ENCODE peak calls at places on chromosomes 1 and 21, in six cellular contexts. Y is GM20000, A is NB4, Z is A549, W is IMR-90, T is neural crest cell. E is an unnamed sample.

GRCh38 chr1:159712080-159712479 is 2.3 kb downstream of the CRP start:
- DNase-seq in T (no peak), Z (no peak), Y (no peak), W (no peak), A (no peak), E (no peak)

GRCh38 chr1:33365560-33365997 is 44.7 kb upstream of the A3GALT2 start:
- DNase-seq in A (no peak), Z (no peak), T (no peak), Y (no peak), W (peak), E (no peak)

GRCh38 chr1:164771568-164772350 is 212.8 kb downstream of the PBX1 start:
- DNase-seq in Y (no peak), A (no peak), Z (no peak), W (peak), T (no peak), E (no peak)

GRCh38 chr1:1242461-1243080 is 4.0 kb downstream of the C1QTNF12 start:
- DNase-seq in W (no peak), Y (no peak), A (no peak), T (no peak), Z (no peak), E (no peak)

GRCh38 chr1:30265127-30266070 is 458.0 kb downstream of the MATN1 start:
- DNase-seq in T (no peak), A (no peak), W (no peak), Y (no peak), Z (no peak), E (no peak)

GRCh38 chr1:206798384-206798996 is 26.2 kb upstream of the IL10 start:
- DNase-seq in A (no peak), W (no peak), Z (no peak), T (no peak), Y (no peak), E (no peak)

GRCh38 chr1:155006601-155007101 is 4.0 kb downstream of the ZBTB7B start:
- DNase-seq in Z (no peak), W (no peak), T (no peak), Y (no peak), A (peak), E (peak)

GRCh38 chr1:38835230-38835827 is 24.2 kb downstream of the RRAGC start:
- DNase-seq in Y (peak), A (peak), T (peak), W (peak), Z (peak), E (peak)

GRCh38 chr1:201704439-201704792 is 124.5 kb upstream of the IPO9 start:
- DNase-seq in W (no peak), A (no peak), T (no peak), Y (no peak), Z (no peak), E (no peak)

GRCh38 chr1:12114916-12115315 is 51.8 kb downstream of the TNFRSF8 start:
- DNase-seq in T (no peak), W (no peak), Y (no peak), A (no peak), Z (no peak), E (no peak)

GRCh38 chr1:236471653-236472052 is 52.1 kb upstream of the LGALS8 start:
- DNase-seq in Z (no peak), W (no peak), Y (no peak), A (no peak), T (no peak), E (no peak)

DNA sequence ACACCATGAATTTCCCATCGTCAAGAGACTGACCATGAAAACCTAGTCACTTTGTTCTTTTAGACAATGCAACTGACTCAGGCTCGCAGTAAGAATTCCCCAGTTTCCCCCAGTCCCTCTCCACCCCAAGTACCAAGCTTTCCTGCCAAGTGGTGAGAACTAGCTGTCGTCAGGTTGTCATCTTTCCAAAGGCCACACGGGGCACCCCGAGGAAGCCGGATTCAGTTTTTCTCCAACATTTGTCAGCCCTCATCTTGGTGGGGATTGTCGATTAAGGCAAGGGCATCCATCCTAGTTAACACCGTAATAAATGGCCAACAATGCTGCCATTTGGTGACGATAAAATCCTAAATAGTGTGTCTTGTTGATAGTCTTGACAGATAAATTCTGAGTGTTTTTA is 56.0 kb upstream of the PROX1 start:
- DNase-seq in A (no peak), T (no peak), W (no peak), Y (no peak), Z (no peak), E (no peak)
- TF ChIP-seq CTCF in A (peak), T (no peak), W (no peak), Y (no peak), Z (no peak), E (peak)

GRCh38 chr1:2429780-2430591 is 17.6 kb upstream of the PEX10 start:
- DNase-seq in W (no peak), Y (no peak), A (peak), T (no peak), Z (no peak), E (peak)
- TF ChIP-seq CTCF in W (peak), Y (peak), A (peak), T (peak), Z (peak), E (peak)

GRCh38 chr1:59595774-59596173 is 219.0 kb upstream of the HOOK1 start:
- DNase-seq in A (no peak), T (no peak), Y (no peak), Z (no peak), W (peak), E (no peak)
- TF ChIP-seq CTCF in A (no peak), T (no peak), Y (no peak), Z (no peak), W (peak), E (no peak)

GRCh38 chr1:9293241-9293511 is 482 bp downstream of the SPSB1 start:
- DNase-seq in T (no peak), W (no peak), A (no peak), Z (no peak), Y (no peak), E (no peak)

GRCh38 chr1:9294440-9294773 is 1.7 kb downstream of the SPSB1 start:
- DNase-seq in W (peak), Y (no peak), A (peak), Z (no peak), T (no peak), E (peak)

GRCh38 chr1:9293512-9294439 is 1.1 kb downstream of the SPSB1 start:
- DNase-seq in Z (no peak), Y (no peak), T (no peak), A (peak), W (peak), E (peak)

GRCh38 chr1:9291914-9292360 is 757 bp upstream of the SPSB1 start:
- DNase-seq in Z (no peak), Y (no peak), A (no peak), T (no peak), W (peak), E (no peak)

GRCh38 chr1:9292361-9293240 is at the start of gene SPSB1:
- DNase-seq in T (peak), W (peak), A (peak), Z (no peak), Y (peak), E (peak)
- TF ChIP-seq CTCF in T (peak), W (peak), A (no peak), Z (no peak), Y (no peak), E (peak)

GRCh38 chr21:27213328-27213727 is 246.4 kb upstream of the ADAMTS5 start:
- DNase-seq in A (no peak), Y (no peak), W (peak), T (no peak), Z (no peak), E (no peak)
- TF ChIP-seq CTCF in A (no peak), Y (no peak), W (peak), T (peak), Z (no peak), E (peak)

DNA sequence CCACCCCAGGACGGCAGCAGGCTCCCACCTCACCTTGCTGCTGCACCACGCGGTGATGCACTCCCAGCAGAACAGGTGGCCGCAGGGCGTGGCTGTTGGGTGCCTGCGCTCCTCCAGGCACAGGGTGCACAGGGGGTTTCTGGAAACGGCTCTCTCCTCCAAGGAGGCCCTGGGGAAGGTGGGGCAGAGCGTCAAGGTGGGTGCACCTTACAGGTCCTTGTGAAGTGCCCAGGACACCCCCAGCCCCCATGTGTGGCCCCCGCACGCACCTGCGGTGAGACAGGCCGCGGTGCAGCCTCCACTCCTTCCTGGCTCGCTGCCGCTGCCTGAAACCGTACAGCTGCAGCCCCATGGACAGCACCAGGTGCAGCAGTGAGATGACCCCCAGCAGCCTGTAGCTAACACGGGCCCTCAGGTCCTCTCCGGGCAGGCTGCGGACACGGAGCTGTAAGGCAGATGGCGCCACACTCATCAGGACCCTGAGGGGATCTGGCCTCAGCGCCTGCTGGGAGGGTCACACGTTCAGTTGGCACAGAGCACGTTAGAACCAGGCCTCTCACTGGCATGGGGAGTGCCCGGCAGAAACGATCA is 5.8 kb downstream of the PEX10 start:
- DNase-seq in T (no peak), W (no peak), Y (no peak), Z (no peak), A (no peak), E (no peak)
- TF ChIP-seq CTCF in T (no peak), W (no peak), Y (no peak), Z (no peak), A (no peak), E (peak)

GRCh38 chr1:25819496-25820246 is at the start of gene MTFR1L:
- DNase-seq in Z (peak), Y (peak), T (peak), W (peak), A (peak), E (peak)

GRCh38 chr1:25820247-25821111 is 725 bp downstream of the MTFR1L start:
- DNase-seq in Z (peak), Y (peak), W (peak), A (peak), T (no peak), E (peak)

GRCh38 chr1:25816112-25816718 is 3.5 kb upstream of the MTFR1L start:
- DNase-seq in Y (no peak), W (no peak), Z (no peak), T (no peak), A (no peak), E (no peak)

GRCh38 chr1:25818569-25818968 is 1.2 kb upstream of the MTFR1L start:
- DNase-seq in Y (no peak), A (no peak), T (no peak), W (no peak), Z (no peak), E (no peak)

GRCh38 chr1:25817840-25818501 is 1.8 kb upstream of the MTFR1L start:
- DNase-seq in W (no peak), Z (no peak), T (no peak), Y (no peak), A (no peak), E (no peak)
- TF ChIP-seq CTCF in W (no peak), Z (no peak), T (peak), Y (no peak), A (no peak), E (peak)

DNA sequence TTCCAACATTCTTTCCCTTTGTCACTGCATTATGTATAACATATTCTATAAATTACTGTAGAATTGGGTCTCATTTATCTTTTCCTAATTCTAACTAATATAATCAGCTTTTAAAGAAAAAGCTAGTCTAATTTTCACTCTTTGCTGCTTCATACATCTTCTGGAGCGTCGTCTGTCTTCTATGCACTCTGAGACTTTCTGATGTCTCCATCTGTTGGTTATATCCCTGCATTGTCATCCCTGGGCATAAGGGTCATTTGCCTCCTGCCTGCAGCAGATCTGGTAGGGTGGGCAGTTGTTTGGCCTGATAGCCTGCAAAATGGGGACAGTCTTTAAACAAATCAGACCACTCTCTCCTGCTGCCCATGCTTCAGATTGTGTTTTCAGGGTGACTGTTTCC is 40.8 kb upstream of the DYNLT5 start:
- DNase-seq in W (no peak), A (no peak), Y (no peak), Z (no peak), T (no peak), E (no peak)
- TF ChIP-seq CTCF in W (peak), A (no peak), Y (no peak), Z (peak), T (no peak), E (peak)

GRCh38 chr1:189697113-189697512 is 780.6 kb downstream of the BRINP3 start:
- DNase-seq in Y (no peak), Z (no peak), T (no peak), A (no peak), W (no peak), E (no peak)
- TF ChIP-seq CTCF in Y (no peak), Z (no peak), T (no peak), A (no peak), W (no peak), E (no peak)

E was measured in DND-41.